ENCODE peak calls at places on chromosome 5, in nine cellular contexts. One of them, this sample, is unnamed.

GRCh38 chr5:155605898-155606297 is 592.3 kb downstream of the KIF4B start:
- DNase-seq in left ventricle myocardium inferior: no peak
- DNase-seq in endothelial cell: no peak
- DNase-seq in neural crest cell: no peak
- DNase-seq in left kidney: no peak
- DNase-seq in AML-193: no peak
- DNase-seq in IMR-90: no peak
- DNase-seq in right lobe of liver: no peak
- DNase-seq in germinal center: no peak
- DNase-seq in this sample: no peak

GRCh38 chr5:143494162-143494561 is 90.7 kb upstream of the NR3C1 start:
- DNase-seq in right lobe of liver: no peak
- DNase-seq in germinal center: no peak
- DNase-seq in left ventricle myocardium inferior: no peak
- DNase-seq in IMR-90: peak
- DNase-seq in neural crest cell: no peak
- DNase-seq in AML-193: no peak
- DNase-seq in left kidney: no peak
- DNase-seq in endothelial cell: no peak
- DNase-seq in this sample: no peak

GRCh38 chr5:124847907-124848306 is 101.5 kb upstream of the ZNF608 start:
- DNase-seq in right lobe of liver: no peak
- DNase-seq in left ventricle myocardium inferior: no peak
- DNase-seq in AML-193: no peak
- DNase-seq in endothelial cell: no peak
- DNase-seq in germinal center: no peak
- DNase-seq in neural crest cell: no peak
- DNase-seq in left kidney: no peak
- DNase-seq in IMR-90: no peak
- DNase-seq in this sample: no peak

GRCh38 chr5:6365142-6365976 is 13.0 kb downstream of the MED10 start:
- DNase-seq in IMR-90: peak
- DNase-seq in germinal center: no peak
- DNase-seq in left ventricle myocardium inferior: no peak
- DNase-seq in endothelial cell: no peak
- DNase-seq in AML-193: no peak
- DNase-seq in left kidney: no peak
- DNase-seq in right lobe of liver: no peak
- DNase-seq in neural crest cell: no peak
- DNase-seq in this sample: no peak

GRCh38 chr5:145936401-145937131 is at the start of gene SH3RF2:
- DNase-seq in AML-193: no peak
- DNase-seq in left kidney: peak
- DNase-seq in IMR-90: peak
- DNase-seq in left ventricle myocardium inferior: peak
- DNase-seq in neural crest cell: peak
- DNase-seq in endothelial cell: peak
- DNase-seq in right lobe of liver: peak
- DNase-seq in germinal center: no peak
- DNase-seq in this sample: peak

GRCh38 chr5:179558912-179559279 is 8.5 kb downstream of the RUFY1 start:
- DNase-seq in neural crest cell: no peak
- DNase-seq in endothelial cell: peak
- DNase-seq in germinal center: peak
- DNase-seq in IMR-90: peak
- DNase-seq in AML-193: no peak
- DNase-seq in right lobe of liver: no peak
- DNase-seq in left kidney: peak
- DNase-seq in left ventricle myocardium inferior: no peak
- DNase-seq in this sample: peak

GRCh38 chr5:2129581-2130272 is 247.0 kb upstream of the IRX4 start:
- DNase-seq in IMR-90: no peak
- DNase-seq in left kidney: peak
- DNase-seq in neural crest cell: no peak
- DNase-seq in left ventricle myocardium inferior: no peak
- DNase-seq in AML-193: no peak
- DNase-seq in right lobe of liver: no peak
- DNase-seq in endothelial cell: no peak
- DNase-seq in germinal center: no peak
- DNase-seq in this sample: no peak

GRCh38 chr5:55816342-55816741 is 34.8 kb upstream of the IL31RA start:
- DNase-seq in IMR-90: peak
- DNase-seq in AML-193: no peak
- DNase-seq in left ventricle myocardium inferior: no peak
- DNase-seq in germinal center: no peak
- DNase-seq in neural crest cell: no peak
- DNase-seq in right lobe of liver: no peak
- DNase-seq in left kidney: no peak
- DNase-seq in endothelial cell: no peak
- DNase-seq in this sample: peak

GRCh38 chr5:96601811-96602244 is 60.3 kb upstream of the CAST start:
- DNase-seq in germinal center: peak
- DNase-seq in right lobe of liver: no peak
- DNase-seq in endothelial cell: peak
- DNase-seq in left ventricle myocardium inferior: no peak
- DNase-seq in neural crest cell: peak
- DNase-seq in AML-193: peak
- DNase-seq in IMR-90: peak
- DNase-seq in left kidney: peak
- DNase-seq in this sample: peak

GRCh38 chr5:113452941-113453340 is 18.2 kb upstream of the TSSK1B start:
- DNase-seq in right lobe of liver: no peak
- DNase-seq in endothelial cell: no peak
- DNase-seq in left kidney: no peak
- DNase-seq in germinal center: no peak
- DNase-seq in left ventricle myocardium inferior: no peak
- DNase-seq in neural crest cell: no peak
- DNase-seq in AML-193: no peak
- DNase-seq in IMR-90: no peak
- DNase-seq in this sample: no peak

This sample was measured in mesendoderm.